ENCODE peak calls at places on chromosomes 5 and 9, in five cellular contexts. U, I, M, O and C are unnamed samples.

GRCh38 chr5:1807479-1808185 is 6.4 kb downstream of the NDUFS6 start:
- DNase-seq in O (no peak), M (no peak), I (peak), U (no peak), C (no peak)

GRCh38 chr9:132042324-132042723 is 37.3 kb downstream of the MED27 start:
- DNase-seq in I (no peak), M (no peak), U (no peak), O (no peak), C (no peak)

GRCh38 chr5:179608131-179608581 is 15.3 kb downstream of the HNRNPH1 start:
- DNase-seq in U (peak), M (no peak), I (peak), O (no peak), C (no peak)

GRCh38 chr5:158922263-158922592 is 177.5 kb downstream of the EBF1 start:
- DNase-seq in U (no peak), M (no peak), O (no peak), I (no peak), C (no peak)

GRCh38 chr9:32136700-32137339 is 247.6 kb upstream of the ACO1 start:
- DNase-seq in U (no peak), I (no peak), M (no peak), O (no peak), C (no peak)

GRCh38 chr5:105581988-105582690 is 2019.5 kb upstream of the NUDT12 start:
- DNase-seq in O (no peak), M (no peak), I (no peak), U (no peak), C (no peak)

GRCh38 chr5:2254880-2255750 is 372.4 kb upstream of the IRX4 start:
- DNase-seq in I (no peak), M (no peak), O (no peak), U (no peak), C (no peak)

GRCh38 chr9:99966720-99967119 is 60.3 kb downstream of the STX17 start:
- DNase-seq in U (no peak), I (no peak), O (no peak), M (no peak), C (no peak)

GRCh38 chr9:112939418-112939817 is 48.7 kb upstream of the SLC46A2 start:
- DNase-seq in I (no peak), U (no peak), M (no peak), O (no peak), C (no peak)

GRCh38 chr5:172881691-172882370 is 47.8 kb downstream of the ERGIC1 start:
- DNase-seq in O (no peak), U (peak), I (no peak), M (no peak), C (no peak)

GRCh38 chr9:91160599-91161464 is 200.9 kb downstream of the AUH start:
- DNase-seq in U (no peak), O (no peak), M (no peak), I (no peak), C (no peak)

GRCh38 chr5:40401281-40401680 is 278.4 kb upstream of the PTGER4 start:
- DNase-seq in M (no peak), O (no peak), I (no peak), U (no peak), C (no peak)

GRCh38 chr5:172600571-172600970 is 40.5 kb upstream of the NEURL1B start:
- DNase-seq in M (no peak), I (no peak), O (no peak), U (no peak), C (no peak)

GRCh38 chr9:90600029-90600428 is 42.6 kb downstream of the DIRAS2 start:
- DNase-seq in M (no peak), I (no peak), U (no peak), O (no peak), C (no peak)

GRCh38 chr9:14198049-14198448 is 115.9 kb downstream of the NFIB start:
- DNase-seq in O (no peak), I (no peak), M (no peak), U (no peak), C (no peak)

GRCh38 chr5:168162464-168162863 is 129.0 kb upstream of the WWC1 start:
- DNase-seq in O (no peak), M (no peak), U (no peak), I (no peak), C (no peak)

GRCh38 chr5:91293131-91293530 is 90.0 kb downstream of the ARRDC3 start:
- DNase-seq in U (no peak), I (no peak), M (peak), O (no peak), C (no peak)

GRCh38 chr9:78620303-78620702 is 323.4 kb downstream of the PSAT1 start:
- DNase-seq in M (no peak), O (no peak), I (no peak), U (no peak), C (no peak)

GRCh38 chr5:157596449-157596848 is 20.9 kb upstream of the ADAM19 start:
- DNase-seq in I (no peak), M (no peak), U (peak), O (no peak), C (no peak)

GRCh38 chr9:74742792-74743389 is 144.8 kb downstream of the TRPM6 start:
- DNase-seq in M (peak), O (peak), I (no peak), U (no peak), C (no peak)

GRCh38 chr5:132260714-132261615 is 3.5 kb downstream of the PDLIM4 start:
- DNase-seq in O (peak), M (no peak), I (peak), U (peak), C (no peak)

GRCh38 chr5:109844695-109845094 is 155.0 kb downstream of the MAN2A1 start:
- DNase-seq in I (no peak), U (no peak), M (no peak), O (no peak), C (no peak)

GRCh38 chr5:148912714-148913398 is 86.4 kb downstream of the ADRB2 start:
- DNase-seq in I (no peak), O (no peak), U (no peak), M (no peak), C (no peak)